ENCODE peak calls at places on chromosomes 7 and 10, in five cellular contexts. M is osteocyte, T is GM10248, I is substantia nigra, O is cardiac muscle cell. J is an unnamed sample.

GRCh38 chr10:88672041-88672440 is 7.8 kb downstream of the LIPF start:
- DNase-seq in O (no peak), I (no peak), M (no peak), T (peak), J (no peak)

GRCh38 chr10:60291354-60291930 is 98.2 kb downstream of the ANK3 start:
- DNase-seq in M (no peak), O (peak), T (no peak), I (no peak), J (no peak)

GRCh38 chr7:12458520-12459131 is 55.0 kb upstream of the VWDE start:
- DNase-seq in M (no peak), I (no peak), O (peak), T (peak), J (no peak)

GRCh38 chr7:35995334-35995733 is 157.7 kb upstream of the EEPD1 start:
- DNase-seq in I (no peak), T (no peak), M (no peak), O (no peak), J (no peak)

GRCh38 chr10:59435707-59436106 is 73.4 kb upstream of the FAM13C start:
- DNase-seq in T (no peak), O (peak), I (no peak), M (no peak), J (no peak)

GRCh38 chr10:78211476-78212110 is 177.9 kb downstream of the RPS24 start:
- DNase-seq in I (peak), T (no peak), M (no peak), O (peak), J (peak)

GRCh38 chr7:105216786-105217185 is 171.9 kb downstream of the SRPK2 start:
- DNase-seq in T (no peak), M (no peak), I (no peak), O (no peak), J (peak)

GRCh38 chr10:130138479-130138866 is 2.3 kb downstream of the GLRX3 start:
- DNase-seq in O (peak), T (no peak), M (no peak), I (no peak), J (peak)

GRCh38 chr10:8752146-8752843 is 697.8 kb downstream of the GATA3 start:
- DNase-seq in I (no peak), M (no peak), T (no peak), O (no peak), J (no peak)